ENCODE peak calls at places on chromosomes 6 and 20, in six cellular contexts. One of them, this sample, is unnamed.

GRCh38 chr20:36128463-36129176 is 25.9 kb upstream of the EPB41L1 start:
- DNase-seq in spleen: no peak
- DNase-seq in CD8-positive, alpha-beta T cell: no peak
- DNase-seq in breast epithelium: no peak
- DNase-seq in cardiac fibroblast: peak
- DNase-seq in ovary: no peak
- DNase-seq in this sample: no peak

GRCh38 chr6:6875818-6876470 is 231.8 kb upstream of the RREB1 start:
- DNase-seq in spleen: no peak
- DNase-seq in CD8-positive, alpha-beta T cell: no peak
- DNase-seq in breast epithelium: no peak
- DNase-seq in cardiac fibroblast: peak
- DNase-seq in ovary: peak
- DNase-seq in this sample: no peak

GRCh38 chr20:50120935-50121693 is 8.2 kb upstream of the UBE2V1 start:
- DNase-seq in spleen: peak
- DNase-seq in CD8-positive, alpha-beta T cell: peak
- DNase-seq in breast epithelium: no peak
- DNase-seq in cardiac fibroblast: peak
- DNase-seq in ovary: peak
- DNase-seq in this sample: no peak

GRCh38 chr20:1786496-1786895 is 108.7 kb upstream of the SIRPA start:
- DNase-seq in spleen: no peak
- DNase-seq in CD8-positive, alpha-beta T cell: no peak
- DNase-seq in breast epithelium: no peak
- DNase-seq in cardiac fibroblast: no peak
- DNase-seq in ovary: no peak
- DNase-seq in this sample: no peak

GRCh38 chr6:50974319-50974718 is 155.6 kb downstream of the TFAP2B start:
- DNase-seq in spleen: no peak
- DNase-seq in CD8-positive, alpha-beta T cell: no peak
- DNase-seq in breast epithelium: no peak
- DNase-seq in cardiac fibroblast: no peak
- DNase-seq in ovary: no peak
- DNase-seq in this sample: no peak

GRCh38 chr20:25250508-25250907 is 2.6 kb downstream of the PYGB start:
- DNase-seq in spleen: no peak
- DNase-seq in CD8-positive, alpha-beta T cell: no peak
- DNase-seq in breast epithelium: no peak
- DNase-seq in cardiac fibroblast: no peak
- DNase-seq in ovary: no peak
- DNase-seq in this sample: no peak

GRCh38 chr20:1810926-1811620 is 84.1 kb upstream of the SIRPA start:
- DNase-seq in spleen: no peak
- DNase-seq in CD8-positive, alpha-beta T cell: no peak
- DNase-seq in breast epithelium: no peak
- DNase-seq in cardiac fibroblast: peak
- DNase-seq in ovary: no peak
- DNase-seq in this sample: no peak

GRCh38 chr6:31541059-31541657 is 645 bp downstream of the DDX39B start:
- DNase-seq in spleen: no peak
- DNase-seq in CD8-positive, alpha-beta T cell: peak
- DNase-seq in breast epithelium: no peak
- DNase-seq in cardiac fibroblast: peak
- DNase-seq in ovary: peak
- DNase-seq in this sample: no peak

GRCh38 chr6:114282268-114282667 is 60.6 kb downstream of the HS3ST5 start:
- DNase-seq in spleen: no peak
- DNase-seq in CD8-positive, alpha-beta T cell: no peak
- DNase-seq in breast epithelium: no peak
- DNase-seq in cardiac fibroblast: no peak
- DNase-seq in ovary: no peak
- DNase-seq in this sample: no peak

GRCh38 chr6:146361367-146361924 is 182.2 kb upstream of the RAB32 start:
- DNase-seq in spleen: no peak
- DNase-seq in CD8-positive, alpha-beta T cell: no peak
- DNase-seq in breast epithelium: no peak
- DNase-seq in cardiac fibroblast: peak
- DNase-seq in ovary: no peak
- DNase-seq in this sample: no peak

GRCh38 chr20:23084282-23084844 is 1.8 kb downstream of the CD93 start:
- DNase-seq in spleen: no peak
- DNase-seq in CD8-positive, alpha-beta T cell: no peak
- DNase-seq in breast epithelium: no peak
- DNase-seq in cardiac fibroblast: no peak
- DNase-seq in ovary: no peak
- DNase-seq in this sample: peak

GRCh38 chr20:23082846-23083552 is 3.1 kb downstream of the CD93 start:
- DNase-seq in spleen: peak
- DNase-seq in CD8-positive, alpha-beta T cell: no peak
- DNase-seq in breast epithelium: no peak
- DNase-seq in cardiac fibroblast: peak
- DNase-seq in ovary: peak
- DNase-seq in this sample: peak

GRCh38 chr20:23085415-23086055 is 589 bp downstream of the CD93 start:
- DNase-seq in spleen: peak
- DNase-seq in CD8-positive, alpha-beta T cell: no peak
- DNase-seq in breast epithelium: no peak
- DNase-seq in cardiac fibroblast: no peak
- DNase-seq in ovary: no peak
- DNase-seq in this sample: no peak

GRCh38 chr20:23084845-23085355 is 1.2 kb downstream of the CD93 start:
- DNase-seq in spleen: no peak
- DNase-seq in CD8-positive, alpha-beta T cell: no peak
- DNase-seq in breast epithelium: no peak
- DNase-seq in cardiac fibroblast: no peak
- DNase-seq in ovary: no peak
- DNase-seq in this sample: peak

GRCh38 chr20:23083553-23084220 is 2.4 kb downstream of the CD93 start:
- DNase-seq in spleen: no peak
- DNase-seq in CD8-positive, alpha-beta T cell: no peak
- DNase-seq in breast epithelium: no peak
- DNase-seq in cardiac fibroblast: no peak
- DNase-seq in ovary: no peak
- DNase-seq in this sample: peak
- H3K4me3 ChIP-seq in spleen: peak
- H3K4me3 ChIP-seq in CD8-positive, alpha-beta T cell: no peak
- H3K4me3 ChIP-seq in breast epithelium: peak
- H3K4me3 ChIP-seq in cardiac fibroblast: no peak
- H3K4me3 ChIP-seq in ovary: peak
- H3K4me3 ChIP-seq in this sample: peak

GRCh38 chr6:169326067-169326799 is 72.6 kb upstream of the THBS2 start:
- DNase-seq in spleen: no peak
- DNase-seq in CD8-positive, alpha-beta T cell: no peak
- DNase-seq in breast epithelium: no peak
- DNase-seq in cardiac fibroblast: peak
- DNase-seq in ovary: no peak
- DNase-seq in this sample: no peak
- TF ChIP-seq CTCF in spleen: no peak
- TF ChIP-seq CTCF in CD8-positive, alpha-beta T cell: no peak
- TF ChIP-seq CTCF in breast epithelium: no peak
- TF ChIP-seq CTCF in cardiac fibroblast: peak
- TF ChIP-seq CTCF in ovary: no peak
- TF ChIP-seq CTCF in this sample: no peak

GRCh38 chr6:1395496-1395895 is 6.1 kb downstream of the FOXF2 start:
- DNase-seq in spleen: no peak
- DNase-seq in CD8-positive, alpha-beta T cell: no peak
- DNase-seq in breast epithelium: no peak
- DNase-seq in cardiac fibroblast: no peak
- DNase-seq in ovary: no peak
- DNase-seq in this sample: no peak

GRCh38 chr6:1392813-1393640 is 3.7 kb downstream of the FOXF2 start:
- DNase-seq in spleen: peak
- DNase-seq in CD8-positive, alpha-beta T cell: no peak
- DNase-seq in breast epithelium: no peak
- DNase-seq in cardiac fibroblast: no peak
- DNase-seq in ovary: no peak
- DNase-seq in this sample: no peak

GRCh38 chr6:1394591-1395463 is 5.5 kb downstream of the FOXF2 start:
- DNase-seq in spleen: no peak
- DNase-seq in CD8-positive, alpha-beta T cell: no peak
- DNase-seq in breast epithelium: no peak
- DNase-seq in cardiac fibroblast: no peak
- DNase-seq in ovary: no peak
- DNase-seq in this sample: no peak

GRCh38 chr6:1391692-1392309 is 2.4 kb downstream of the FOXF2 start:
- DNase-seq in spleen: peak
- DNase-seq in CD8-positive, alpha-beta T cell: no peak
- DNase-seq in breast epithelium: no peak
- DNase-seq in cardiac fibroblast: no peak
- DNase-seq in ovary: no peak
- DNase-seq in this sample: no peak

DNA sequence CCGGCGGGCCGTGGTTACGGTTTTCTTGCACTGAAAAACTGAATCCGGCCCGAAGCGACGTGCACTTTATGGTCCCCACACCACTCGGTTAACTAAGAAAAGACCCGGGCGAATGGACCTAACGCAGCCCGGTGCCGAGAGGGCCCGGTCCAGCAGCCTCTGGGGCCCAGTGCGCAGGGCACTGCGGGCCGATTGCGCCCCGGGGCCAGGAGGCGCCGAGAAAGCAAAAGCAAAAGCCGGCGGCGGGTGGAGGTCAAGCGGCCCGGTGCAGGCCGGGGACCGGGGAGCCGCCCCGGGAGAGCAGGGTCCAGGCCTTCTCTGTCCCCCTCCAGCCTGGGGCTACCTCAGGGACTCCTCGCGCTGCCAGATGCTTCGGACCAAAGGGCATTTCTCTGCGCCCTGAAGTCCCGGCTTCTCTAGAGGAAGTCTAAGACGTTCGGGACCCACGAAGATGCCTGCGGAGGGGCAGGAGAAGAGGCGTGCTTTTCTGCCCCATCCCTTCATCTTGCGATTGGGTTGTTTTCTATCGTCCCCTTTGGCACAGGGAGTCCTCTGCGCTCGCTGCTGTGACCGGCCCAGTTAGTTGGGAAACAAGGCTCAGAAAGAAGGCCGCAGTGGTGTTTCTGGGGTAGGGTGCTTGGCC is 4.4 kb downstream of the FOXF2 start:
- DNase-seq in spleen: no peak
- DNase-seq in CD8-positive, alpha-beta T cell: no peak
- DNase-seq in breast epithelium: no peak
- DNase-seq in cardiac fibroblast: no peak
- DNase-seq in ovary: no peak
- DNase-seq in this sample: no peak
- H3K4me3 ChIP-seq in spleen: peak
- H3K4me3 ChIP-seq in CD8-positive, alpha-beta T cell: no peak
- H3K4me3 ChIP-seq in breast epithelium: peak
- H3K4me3 ChIP-seq in cardiac fibroblast: no peak
- H3K4me3 ChIP-seq in ovary: no peak
- H3K4me3 ChIP-seq in this sample: peak

GRCh38 chr20:60365063-60365640 is 406.9 kb downstream of the CDH26 start:
- DNase-seq in spleen: no peak
- DNase-seq in CD8-positive, alpha-beta T cell: no peak
- DNase-seq in breast epithelium: no peak
- DNase-seq in cardiac fibroblast: no peak
- DNase-seq in ovary: no peak
- DNase-seq in this sample: no peak
- TF ChIP-seq CTCF in spleen: peak
- TF ChIP-seq CTCF in CD8-positive, alpha-beta T cell: no peak
- TF ChIP-seq CTCF in breast epithelium: no peak
- TF ChIP-seq CTCF in cardiac fibroblast: no peak
- TF ChIP-seq CTCF in ovary: no peak
- TF ChIP-seq CTCF in this sample: no peak

DNA sequence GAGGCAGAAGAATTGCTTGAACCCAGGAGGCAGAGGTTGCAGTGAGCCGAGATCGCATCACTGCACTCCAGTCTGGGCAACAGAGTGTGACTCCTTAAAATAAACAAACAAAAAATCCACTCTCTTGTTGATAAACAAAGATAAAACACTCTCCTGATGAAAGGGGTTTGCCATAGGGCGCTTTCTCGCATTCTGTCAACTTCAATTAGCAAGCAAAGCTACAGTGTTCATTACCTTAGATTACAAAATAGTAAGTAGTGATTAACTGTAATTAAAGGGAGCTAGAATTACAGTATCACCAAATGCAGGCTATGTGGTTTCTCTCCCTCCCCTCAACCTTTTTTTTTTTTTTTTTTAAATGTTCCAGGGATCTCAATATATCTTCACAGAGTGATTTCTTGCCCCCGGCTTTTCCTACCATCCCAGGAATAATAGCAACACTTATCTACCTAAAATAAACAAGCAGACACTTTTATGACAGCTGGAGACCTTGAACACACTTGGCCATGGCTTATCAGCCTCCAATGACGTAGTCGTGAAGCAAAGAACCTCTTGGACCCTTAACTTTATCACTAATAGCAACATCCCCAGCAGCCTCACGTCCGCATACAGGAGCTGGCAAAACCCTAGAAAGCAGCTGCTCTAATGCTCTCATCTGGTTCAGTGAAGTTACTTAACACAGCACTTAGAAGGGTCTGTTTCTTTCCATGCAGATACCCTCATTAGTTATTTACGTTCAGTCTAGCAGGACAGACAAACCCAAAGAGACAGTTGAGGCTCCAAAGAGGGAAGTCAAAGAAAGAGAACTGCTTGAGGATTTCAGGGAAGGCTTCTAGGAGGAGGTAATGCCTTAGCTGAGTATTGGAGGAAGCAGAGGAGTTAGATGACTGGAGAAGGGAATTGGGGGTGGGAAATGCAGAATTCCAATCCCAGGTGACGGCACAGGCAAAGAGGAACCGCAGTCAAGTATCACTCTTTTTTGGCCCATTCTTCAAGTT is 37.9 kb upstream of the NEDD9 start:
- DNase-seq in spleen: no peak
- DNase-seq in CD8-positive, alpha-beta T cell: no peak
- DNase-seq in breast epithelium: no peak
- DNase-seq in cardiac fibroblast: peak
- DNase-seq in ovary: peak
- DNase-seq in this sample: no peak
- H3K4me3 ChIP-seq in spleen: no peak
- H3K4me3 ChIP-seq in CD8-positive, alpha-beta T cell: no peak
- H3K4me3 ChIP-seq in breast epithelium: no peak
- H3K4me3 ChIP-seq in cardiac fibroblast: no peak
- H3K4me3 ChIP-seq in ovary: no peak
- H3K4me3 ChIP-seq in this sample: no peak

DNA sequence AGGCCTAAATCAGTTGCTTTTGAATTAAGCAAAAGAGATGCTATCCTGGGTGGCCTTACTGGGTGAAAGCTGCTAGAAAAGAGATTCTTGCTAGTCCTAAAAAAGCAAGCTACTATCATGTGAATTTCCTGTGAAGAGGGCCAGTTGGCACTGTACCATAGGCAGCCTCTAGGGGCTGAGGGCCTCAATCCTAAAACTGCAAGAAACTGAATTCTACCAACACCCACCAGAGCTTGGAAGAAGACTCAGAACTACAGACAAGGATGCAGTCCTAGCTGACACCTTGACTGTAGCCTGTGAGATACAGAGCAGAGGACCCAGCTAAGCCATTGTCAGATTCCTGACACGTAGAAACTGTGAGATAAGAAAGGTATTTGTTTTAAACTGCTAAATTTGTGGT is 24.5 kb downstream of the CLIC5 start:
- DNase-seq in spleen: no peak
- DNase-seq in CD8-positive, alpha-beta T cell: no peak
- DNase-seq in breast epithelium: no peak
- DNase-seq in cardiac fibroblast: peak
- DNase-seq in ovary: no peak
- DNase-seq in this sample: no peak
- TF ChIP-seq CTCF in spleen: no peak
- TF ChIP-seq CTCF in CD8-positive, alpha-beta T cell: no peak
- TF ChIP-seq CTCF in breast epithelium: no peak
- TF ChIP-seq CTCF in cardiac fibroblast: no peak
- TF ChIP-seq CTCF in ovary: no peak
- TF ChIP-seq CTCF in this sample: no peak

This sample was measured in coronary artery.